ENCODE peak calls at places on chromosome 15, in four cellular contexts. W is amniotic epithelial cell, A is activated T-helper 1 cell treated with Interleukin-2 at 50 U/mL for 16 hours, S is NCI-H1417. C is an unnamed sample.

GRCh38 chr15:38490231-38490630 is 36.3 kb downstream of the FAM98B start:
- DNase-seq in W (no peak), A (no peak), S (no peak), C (peak)

GRCh38 chr15:99749386-99749785 is 16.1 kb upstream of the LYSMD4 start:
- DNase-seq in W (no peak), A (no peak), S (no peak), C (no peak)

GRCh38 chr15:88613074-88613944 is 7.8 kb upstream of the AEN start:
- DNase-seq in W (peak), A (no peak), S (no peak), C (peak)

GRCh38 chr15:67834249-67834592 is 5.6 kb downstream of the RNU6-1 start:
- DNase-seq in W (no peak), A (no peak), S (no peak), C (no peak)

GRCh38 chr15:101280007-101280406 is 2.7 kb upstream of the SELENOS start:
- DNase-seq in W (no peak), A (no peak), S (no peak), C (no peak)

GRCh38 chr15:89358435-89358754 is 23.8 kb upstream of the POLG start:
- DNase-seq in W (no peak), A (no peak), S (no peak), C (no peak)

GRCh38 chr15:79170256-79170664 is 79.7 kb upstream of the RASGRF1 start:
- DNase-seq in W (no peak), A (no peak), S (no peak), C (peak)

GRCh38 chr15:40464595-40465185 is 6.1 kb upstream of the CHST14 start:
- DNase-seq in W (no peak), A (no peak), S (no peak), C (no peak)

GRCh38 chr15:36458406-36458805 is 121.0 kb upstream of the CDIN1 start:
- DNase-seq in W (peak), A (no peak), S (no peak), C (peak)

GRCh38 chr15:48681274-48681840 is 35.8 kb upstream of the FBN1 start:
- DNase-seq in W (peak), A (no peak), S (no peak), C (peak)

GRCh38 chr15:28992340-28992864 is 106.6 kb downstream of the APBA2 start:
- DNase-seq in W (no peak), A (no peak), S (no peak), C (no peak)

GRCh38 chr15:75712668-75713337 is at the start of gene CSPG4:
- DNase-seq in W (peak), A (no peak), S (peak), C (peak)

GRCh38 chr15:49877871-49878511 is 241.0 kb downstream of the ATP8B4 start:
- DNase-seq in W (peak), A (no peak), S (no peak), C (peak)

GRCh38 chr15:68653031-68653635 is 74.3 kb downstream of the CORO2B start:
- DNase-seq in W (no peak), A (no peak), S (no peak), C (no peak)

GRCh38 chr15:77856718-77857346 is 220.7 kb downstream of the TBC1D2B start:
- DNase-seq in W (no peak), A (no peak), S (no peak), C (no peak)

GRCh38 chr15:82894971-82895520 is 57.5 kb downstream of the HOMER2 start:
- DNase-seq in W (peak), A (no peak), S (no peak), C (no peak)

GRCh38 chr15:50953302-50953701 is 44.8 kb downstream of the AP4E1 start:
- DNase-seq in W (no peak), A (no peak), S (no peak), C (peak)

GRCh38 chr15:88450125-88450798 is 16.9 kb downstream of the MRPL46 start:
- DNase-seq in W (peak), A (peak), S (peak), C (peak)

GRCh38 chr15:90654233-90655124 is 62.7 kb upstream of the BLM start:
- DNase-seq in W (no peak), A (no peak), S (no peak), C (no peak)

GRCh38 chr15:70376031-70376928 is 278.6 kb upstream of the TLE3 start:
- DNase-seq in W (no peak), A (no peak), S (peak), C (no peak)

GRCh38 chr15:42392309-42393024 is 33.2 kb downstream of the CAPN3 start:
- DNase-seq in W (peak), A (no peak), S (no peak), C (peak)

GRCh38 chr15:85024509-85025336 is 43.1 kb downstream of the PDE8A start:
- DNase-seq in W (peak), A (no peak), S (no peak), C (peak)